ENCODE peak calls at places on chromosome 15, in eight cellular contexts. J is HCT116, Y is hepatocyte, W is neural progenitor cell, U is GM23248, C is OCI-LY7, M is SK-N-SH, G is MM.1S. B is an unnamed sample. For H3K36me3 and H3K9me3, the result is how much of the 10 kb centered on the place peaks cover.

GRCh38 chr15:44034933-44035624 is 160.0 kb downstream of the FRMD5 start:
- DNase-seq in C (no peak), G (peak), Y (no peak), M (no peak), J (no peak), U (peak), W (no peak), B (peak)

GRCh38 chr15:63454812-63455211 is 49.6 kb upstream of the USP3 start:
- DNase-seq in M (no peak), G (no peak), Y (no peak), W (no peak), C (no peak), J (no peak), U (no peak), B (no peak)

GRCh38 chr15:57183041-57183440 is 193.3 kb upstream of the CGNL1 start:
- DNase-seq in C (no peak), U (peak), W (no peak), J (no peak), Y (no peak), M (no peak), G (no peak), B (no peak)

GRCh38 chr15:63019539-63020109 is 22.9 kb upstream of the TPM1 start:
- DNase-seq in J (peak), M (no peak), U (peak), C (no peak), W (peak), Y (no peak), G (no peak), B (peak)

GRCh38 chr15:31930967-31931366 is 99.3 kb upstream of the CHRNA7 start:
- DNase-seq in U (no peak), G (no peak), W (no peak), J (no peak), C (no peak), Y (no peak), M (no peak), B (no peak)

GRCh38 chr15:93771429-93772020 is 459.8 kb upstream of the MCTP2 start:
- DNase-seq in U (no peak), C (no peak), J (no peak), M (no peak), Y (no peak), W (no peak), G (no peak), B (no peak)

GRCh38 chr15:78060232-78060631 is 17.3 kb downstream of the TBC1D2B start:
- DNase-seq in C (no peak), Y (no peak), U (no peak), M (no peak), G (no peak), J (no peak), W (no peak), B (no peak)

GRCh38 chr15:62173215-62173614 is 8.1 kb upstream of the C2CD4B start:
- DNase-seq in W (no peak), J (no peak), C (no peak), U (peak), M (no peak), Y (no peak), G (no peak), B (peak)

GRCh38 chr15:84398763-84399701 is 163.5 kb downstream of the GOLGA6L4 start:
- DNase-seq in M (no peak), G (no peak), C (no peak), J (no peak), U (no peak), Y (no peak), W (no peak), B (no peak)

GRCh38 chr15:75145027-75145841 is 56.4 kb upstream of the C15orf39 start:
- DNase-seq in G (no peak), M (no peak), U (no peak), W (no peak), J (no peak), Y (no peak), C (no peak), B (peak)

GRCh38 chr15:76982356-76982755 is 12.6 kb upstream of the PSTPIP1 start:
- DNase-seq in J (no peak), C (no peak), U (no peak), G (no peak), W (no peak), Y (no peak), M (no peak), B (no peak)

GRCh38 chr15:33716025-33716424 is 252.3 kb upstream of the CHRM5 start:
- DNase-seq in U (no peak), G (no peak), W (no peak), M (no peak), C (no peak), J (no peak), Y (no peak), B (no peak)

GRCh38 chr15:40252438-40253178 is 13.7 kb downstream of the PAK6 start:
- DNase-seq in W (peak), G (peak), M (peak), Y (peak), C (no peak), U (peak), J (peak), B (peak)

GRCh38 chr15:35705885-35706590 is 160.1 kb upstream of the DPH6 start:
- DNase-seq in C (no peak), U (peak), J (no peak), M (no peak), G (no peak), W (no peak), Y (no peak), B (no peak)

GRCh38 chr15:49494842-49495241 is 71.8 kb downstream of the FGF7 start:
- DNase-seq in G (no peak), J (no peak), C (no peak), Y (no peak), U (peak), M (peak), W (no peak), B (peak)

GRCh38 chr15:64009798-64010241 is 36.5 kb downstream of the DAPK2 start:
- DNase-seq in J (no peak), C (peak), Y (no peak), G (no peak), W (no peak), U (peak), M (no peak), B (peak)

GRCh38 chr15:73378089-73378488 is 9.3 kb upstream of the HCN4 start:
- DNase-seq in M (no peak), G (no peak), U (no peak), W (no peak), J (no peak), Y (no peak), C (no peak), B (no peak)

GRCh38 chr15:78075490-78076230 is 1.9 kb downstream of the TBC1D2B start:
- DNase-seq in M (no peak), J (no peak), G (no peak), C (no peak), Y (peak), W (peak), U (peak), B (peak)

GRCh38 chr15:95284933-95285401 is 1045.5 kb upstream of the NR2F2 start:
- DNase-seq in J (no peak), C (no peak), U (peak), G (peak), Y (no peak), M (no peak), W (peak), B (peak)

GRCh38 chr15:48802867-48803266 is 8.0 kb downstream of the CEP152 start:
- DNase-seq in C (no peak), J (no peak), Y (peak), W (no peak), M (no peak), U (peak), G (no peak), B (peak)

GRCh38 chr15:90681480-90681879 is 35.7 kb upstream of the BLM start:
- DNase-seq in M (no peak), Y (no peak), G (no peak), W (no peak), U (peak), J (no peak), C (no peak), B (peak)

GRCh38 chr15:38049876-38050275 is 115.4 kb downstream of the TMCO5A start:
- DNase-seq in G (peak), C (no peak), M (no peak), W (no peak), J (no peak), U (peak), Y (no peak), B (peak)

GRCh38 chr15:49844390-49844789 is 223.5 kb downstream of the DTWD1 start:
- DNase-seq in J (no peak), M (no peak), G (no peak), Y (peak), W (no peak), C (no peak), U (no peak), B (no peak)

GRCh38 chr15:61923173-61923572 is 137.1 kb downstream of the VPS13C start:
- DNase-seq in Y (no peak), U (no peak), J (no peak), C (no peak), G (no peak), M (no peak), W (no peak), B (no peak)

GRCh38 chr15:99252326-99252725 is 1.0 kb downstream of the LRRC28 start:
- DNase-seq in M (no peak), C (peak), Y (no peak), G (no peak), W (no peak), J (no peak), U (peak), B (no peak)

GRCh38 chr15:50939911-50940310 is 31.4 kb downstream of the AP4E1 start:
- DNase-seq in W (no peak), M (no peak), U (peak), Y (peak), J (no peak), C (no peak), G (no peak), B (peak)

GRCh38 chr15:95363636-95364035 is 966.9 kb upstream of the NR2F2 start:
- DNase-seq in W (no peak), J (no peak), Y (no peak), U (no peak), M (no peak), G (no peak), C (no peak), B (no peak)

GRCh38 chr15:77675806-77676415 is 43.2 kb upstream of the LINGO1 start:
- DNase-seq in Y (no peak), W (no peak), G (no peak), U (no peak), J (no peak), C (no peak), M (no peak), B (no peak)

GRCh38 chr15:55742927-55743614 is at the start of gene PRTG:
- DNase-seq in M (peak), C (no peak), W (peak), U (peak), G (no peak), J (no peak), Y (peak), B (peak)

GRCh38 chr15:29668120-29668602 is 154.1 kb downstream of the TJP1 start:
- DNase-seq in J (peak), U (peak), Y (peak), C (peak), M (peak), G (peak), W (peak), B (peak)

GRCh38 chr15:74995779-74996765 is 709 bp downstream of the SCAMP5 start:
- DNase-seq in W (peak), Y (peak), M (peak), J (no peak), G (no peak), C (no peak), U (peak), B (no peak)

GRCh38 chr15:65712415-65712814 is 79.7 kb downstream of the DENND4A start:
- DNase-seq in C (no peak), Y (no peak), J (no peak), G (no peak), M (no peak), U (no peak), W (no peak), B (no peak)

GRCh38 chr15:42845581-42845980 is 75.0 kb downstream of the TTBK2 start:
- DNase-seq in W (no peak), U (peak), C (no peak), G (no peak), Y (no peak), J (no peak), M (no peak), B (peak)

GRCh38 chr15:90189781-90190467 is 11.2 kb upstream of the SEMA4B start:
- DNase-seq in Y (peak), U (no peak), M (no peak), W (no peak), G (no peak), J (no peak), C (no peak), B (no peak)

GRCh38 chr15:43954181-43954621 is 127.4 kb downstream of the WDR76 start:
- DNase-seq in M (no peak), Y (no peak), G (no peak), W (no peak), U (peak), C (no peak), J (no peak), B (no peak)

GRCh38 chr15:85504739-85505676 is 124.6 kb downstream of the AKAP13 start:
- DNase-seq in J (peak), Y (peak), U (peak), M (peak), W (peak), G (peak), C (peak), B (peak)

GRCh38 chr15:48507416-48508065 is 138.0 kb downstream of the FBN1 start:
- DNase-seq in W (peak), C (peak), M (peak), G (peak), Y (peak), U (peak), J (peak), B (peak)

GRCh38 chr15:86555114-86555513 is 475.4 kb downstream of the AGBL1 start:
- DNase-seq in M (no peak), Y (no peak), J (no peak), W (no peak), C (no peak), U (no peak), G (no peak), B (no peak)

GRCh38 chr15:36688310-36689102 is 109.1 kb downstream of the CDIN1 start:
- DNase-seq in U (peak), J (no peak), G (no peak), M (no peak), Y (no peak), W (no peak), C (no peak), B (peak)

GRCh38 chr15:70053703-70054229 is 44.0 kb downstream of the TLE3 start:
- DNase-seq in C (no peak), J (no peak), M (no peak), G (no peak), Y (no peak), U (no peak), W (no peak), B (no peak)
- H3K36me3 ChIP-seq in C (half or more), J (under half), M (half or more), G (under half), Y (under half), U (under half), W (under half), B (under half)

GRCh38 chr15:59266015-59266414 is 59.4 kb downstream of the LDHAL6B start:
- DNase-seq in G (no peak), W (no peak), C (no peak), Y (peak), M (no peak), U (no peak), J (no peak), B (no peak)
- TF ChIP-seq EZH2phosphoT487 in G (no peak), W (no peak), C (no peak), Y (no peak), M (no peak), U (no peak), J (no peak), B (no peak)

GRCh38 chr15:26676115-26676514 is 96.8 kb downstream of the GABRB3 start:
- DNase-seq in G (no peak), Y (no peak), C (no peak), J (no peak), U (no peak), W (no peak), M (no peak), B (no peak)

GRCh38 chr15:26665950-26666921 is 106.6 kb downstream of the GABRB3 start:
- DNase-seq in Y (peak), J (no peak), U (no peak), W (peak), C (peak), M (no peak), G (no peak), B (peak)

GRCh38 chr15:26667222-26667988 is 105.5 kb downstream of the GABRB3 start:
- DNase-seq in C (no peak), J (no peak), U (no peak), G (no peak), Y (peak), W (no peak), M (no peak), B (no peak)

GRCh38 chr15:26674467-26674866 is 98.4 kb downstream of the GABRB3 start:
- DNase-seq in J (no peak), G (no peak), Y (no peak), U (no peak), W (no peak), C (no peak), M (peak), B (no peak)

GRCh38 chr15:26670116-26670515 is 102.8 kb downstream of the GABRB3 start:
- DNase-seq in M (no peak), Y (no peak), C (no peak), G (no peak), W (no peak), U (no peak), J (no peak), B (no peak)
- H3K9me3 ChIP-seq in M (under half), Y (under half), C (under half), G (under half), W (under half), U (under half), J (under half), B (under half)

DNA sequence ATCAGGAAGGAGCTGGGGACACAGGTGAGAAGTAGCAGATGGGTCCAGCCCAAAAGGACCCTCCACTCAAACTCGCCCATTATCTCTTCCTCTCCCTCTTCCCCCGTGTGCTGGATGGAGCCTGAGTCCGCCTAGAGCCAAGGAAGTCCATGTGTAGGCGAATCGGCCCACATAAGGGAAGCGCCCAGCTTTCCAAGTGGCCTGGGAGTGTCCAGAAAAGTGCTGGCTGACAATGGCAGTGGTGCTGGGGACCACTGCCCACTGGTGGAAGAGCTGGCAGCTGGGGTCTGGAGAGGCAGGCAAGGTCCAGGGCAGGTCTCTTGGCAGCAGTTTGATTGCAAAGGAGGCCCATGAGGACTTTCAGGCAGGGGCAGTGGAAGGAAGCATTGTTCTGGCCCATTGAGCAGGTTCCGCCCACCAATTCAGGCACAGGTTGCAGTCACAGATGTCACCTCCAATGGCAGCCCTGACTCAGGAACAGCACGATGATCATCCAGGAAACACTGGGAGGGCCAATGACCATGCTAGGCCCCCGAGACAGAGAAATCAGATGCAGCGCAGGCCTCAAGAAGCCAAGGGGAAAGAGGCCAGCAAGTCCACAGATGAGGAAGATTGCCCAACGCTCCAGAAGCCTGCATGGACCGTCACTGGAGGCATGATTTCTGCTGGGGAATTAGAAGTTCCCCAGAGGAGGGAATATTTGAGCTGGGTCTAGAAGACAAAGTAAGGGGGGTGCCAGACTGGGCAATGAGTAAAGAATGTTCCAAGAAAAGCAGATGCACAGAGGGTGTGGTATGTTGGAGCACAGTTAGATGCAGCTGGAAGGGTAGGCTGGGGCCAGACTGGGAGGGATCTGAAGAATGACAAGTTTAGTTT is 3.0 kb downstream of the MFGE8 start:
- DNase-seq in C (no peak), J (no peak), M (no peak), G (no peak), U (peak), Y (no peak), W (no peak), B (no peak)
- H3K36me3 ChIP-seq in C (under half), J (under half), M (under half), G (under half), U (under half), Y (under half), W (under half), B (under half)

GRCh38 chr15:67105065-67105951 is 39.9 kb downstream of the SMAD3 start:
- DNase-seq in J (peak), Y (peak), G (no peak), M (no peak), U (peak), W (no peak), C (no peak), B (peak)
- TF ChIP-seq EZH2phosphoT487 in J (no peak), Y (no peak), G (no peak), M (no peak), U (peak), W (no peak), C (no peak), B (no peak)

DNA sequence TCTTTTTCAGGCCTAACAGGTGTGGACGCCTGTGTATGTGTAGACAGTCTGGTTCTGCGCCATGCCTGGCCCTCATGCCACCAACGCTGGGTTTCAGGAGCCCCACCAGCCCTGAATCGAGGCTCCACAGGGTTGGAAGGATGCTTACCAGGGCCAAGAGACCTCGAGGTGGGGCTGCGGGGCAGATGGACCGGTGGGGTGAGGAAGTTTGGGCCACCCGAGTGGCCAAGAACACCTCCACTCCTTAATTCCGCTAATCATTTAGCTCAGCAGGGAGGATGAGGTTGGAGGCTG is 6.0 kb upstream of the ONECUT1 start:
- DNase-seq in W (no peak), M (no peak), G (no peak), J (no peak), C (no peak), U (no peak), Y (no peak), B (no peak)
- H3K9me3 ChIP-seq in W (under half), M (under half), G (under half), J (under half), C (under half), U (under half), Y (under half), B (under half)

DNA sequence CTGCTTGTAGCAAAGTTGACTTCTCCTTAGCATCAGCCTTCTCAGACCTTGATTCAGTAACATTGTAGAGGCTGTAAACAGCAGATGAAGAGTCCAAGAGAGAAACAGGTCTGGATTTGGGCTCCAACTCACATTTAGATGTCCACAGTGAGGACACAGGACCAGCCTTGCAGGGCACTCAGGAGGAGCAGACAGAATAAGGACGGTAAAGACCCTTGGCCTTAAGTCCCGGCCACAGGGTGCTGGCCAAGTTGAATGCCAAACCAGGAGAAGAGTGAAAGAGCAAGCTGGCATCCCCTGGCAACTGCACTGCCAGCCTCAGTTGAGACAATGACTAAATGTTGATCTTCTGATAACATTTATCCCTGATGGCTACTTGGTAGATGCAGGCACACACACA is 136.3 kb downstream of the LRRK1 start:
- DNase-seq in M (peak), U (no peak), W (no peak), G (no peak), J (no peak), Y (no peak), C (no peak), B (no peak)
- H3K36me3 ChIP-seq in M (under half), U (under half), W (under half), G (under half), J (under half), Y (under half), C (half or more), B (under half)

GRCh38 chr15:80549712-80550111 is 145.4 kb upstream of the ABHD17C start:
- DNase-seq in U (peak), M (no peak), G (no peak), C (no peak), J (no peak), Y (no peak), W (no peak), B (no peak)

GRCh38 chr15:80549191-80549590 is 145.0 kb downstream of the ARNT2 start:
- DNase-seq in Y (no peak), M (no peak), W (no peak), G (no peak), U (peak), J (no peak), C (no peak), B (peak)

GRCh38 chr15:80550219-80550909 is 144.7 kb upstream of the ABHD17C start:
- DNase-seq in Y (peak), U (peak), J (no peak), G (no peak), W (no peak), M (no peak), C (no peak), B (peak)

GRCh38 chr15:80551348-80551747 is 143.8 kb upstream of the ABHD17C start:
- DNase-seq in C (no peak), M (no peak), W (no peak), G (no peak), U (no peak), Y (no peak), J (no peak), B (no peak)

GRCh38 chr15:80550910-80551265 is 144.2 kb upstream of the ABHD17C start:
- DNase-seq in W (no peak), C (no peak), M (no peak), Y (no peak), G (no peak), U (peak), J (no peak), B (peak)
- TF ChIP-seq EZH2phosphoT487 in W (no peak), C (no peak), M (no peak), Y (no peak), G (no peak), U (no peak), J (no peak), B (no peak)